ENCODE peak calls at places on chromosomes 1 and 21, in five cellular contexts. One of them, this sample, is unnamed.

GRCh38 chr21:38351961-38352521 is 95.2 kb downstream of the KCNJ15 start:
- DNase-seq in IMR-90: peak; percentile 90
- DNase-seq in mesenchymal stem cell: peak; percentile 79
- DNase-seq in mesendoderm: peak; percentile 86
- DNase-seq in H9: no peak
- DNase-seq in this sample: no peak

GRCh38 chr1:29332204-29332603 is 95.9 kb downstream of the PTPRU start:
- DNase-seq in mesendoderm: peak; percentile 84
- DNase-seq in IMR-90: peak; percentile 21
- DNase-seq in H9: peak; percentile 76
- DNase-seq in mesenchymal stem cell: peak; percentile 22
- DNase-seq in this sample: peak; percentile 23

GRCh38 chr1:4585705-4586104 is 68.7 kb upstream of the AJAP1 start:
- DNase-seq in IMR-90: no peak
- DNase-seq in H9: no peak
- DNase-seq in mesendoderm: no peak
- DNase-seq in mesenchymal stem cell: no peak
- DNase-seq in this sample: no peak

GRCh38 chr1:115116511-115116910 is 27.2 kb upstream of the TSPAN2 start:
- DNase-seq in mesendoderm: no peak
- DNase-seq in mesenchymal stem cell: no peak
- DNase-seq in H9: no peak
- DNase-seq in IMR-90: no peak
- DNase-seq in this sample: no peak

GRCh38 chr1:99621340-99621901 is 24.5 kb upstream of the PALMD start:
- DNase-seq in IMR-90: peak; percentile 39
- DNase-seq in mesendoderm: no peak
- DNase-seq in mesenchymal stem cell: no peak
- DNase-seq in H9: no peak
- DNase-seq in this sample: no peak

GRCh38 chr1:17232759-17233661 is 15.9 kb upstream of the PADI3 start:
- DNase-seq in mesendoderm: no peak
- DNase-seq in H9: no peak
- DNase-seq in IMR-90: peak; percentile 91
- DNase-seq in mesenchymal stem cell: peak; percentile 88
- DNase-seq in this sample: no peak

GRCh38 chr1:67019600-67020136 is 34.3 kb downstream of the SLC35D1 start:
- DNase-seq in IMR-90: peak; percentile 81
- DNase-seq in mesenchymal stem cell: peak; percentile 54
- DNase-seq in mesendoderm: peak; percentile 80
- DNase-seq in H9: peak; percentile 43
- DNase-seq in this sample: no peak

GRCh38 chr1:21238141-21238800 is 52.0 kb downstream of the ECE1 start:
- DNase-seq in mesendoderm: peak; percentile 44
- DNase-seq in H9: no peak
- DNase-seq in mesenchymal stem cell: peak; percentile 30
- DNase-seq in IMR-90: peak; percentile 84
- DNase-seq in this sample: no peak

GRCh38 chr1:77900687-77901293 is 12.4 kb downstream of the NEXN start:
- DNase-seq in mesendoderm: peak; percentile 77
- DNase-seq in H9: peak; percentile 47
- DNase-seq in mesenchymal stem cell: peak; percentile 62
- DNase-seq in IMR-90: peak; percentile 63
- DNase-seq in this sample: peak; percentile 14

GRCh38 chr1:192826791-192827477 is 18.1 kb downstream of the RGS2 start:
- DNase-seq in H9: no peak
- DNase-seq in mesenchymal stem cell: peak; percentile 27
- DNase-seq in mesendoderm: peak; percentile 51
- DNase-seq in IMR-90: no peak
- DNase-seq in this sample: no peak

GRCh38 chr1:230268371-230269170 is 157.6 kb downstream of the PGBD5 start:
- DNase-seq in mesendoderm: peak; percentile 84
- DNase-seq in mesenchymal stem cell: peak; percentile 86
- DNase-seq in IMR-90: peak; percentile 75
- DNase-seq in H9: peak; percentile 67
- DNase-seq in this sample: peak; percentile 46

GRCh38 chr21:32203877-32204480 is 74.9 kb downstream of the MIS18A start:
- DNase-seq in IMR-90: no peak
- DNase-seq in mesenchymal stem cell: no peak
- DNase-seq in H9: no peak
- DNase-seq in mesendoderm: no peak
- DNase-seq in this sample: no peak

GRCh38 chr1:48488721-48489120 is 16.7 kb upstream of the SPATA6 start:
- DNase-seq in IMR-90: no peak
- DNase-seq in H9: no peak
- DNase-seq in mesenchymal stem cell: peak; percentile 2
- DNase-seq in mesendoderm: no peak
- DNase-seq in this sample: no peak

GRCh38 chr1:217525773-217526490 is 105.0 kb downstream of the GPATCH2 start:
- DNase-seq in mesenchymal stem cell: no peak
- DNase-seq in mesendoderm: no peak
- DNase-seq in H9: no peak
- DNase-seq in IMR-90: peak; percentile 34
- DNase-seq in this sample: no peak

GRCh38 chr1:37932759-37933158 is 14.1 kb downstream of the INPP5B start:
- DNase-seq in mesenchymal stem cell: peak; percentile 80
- DNase-seq in H9: no peak
- DNase-seq in IMR-90: peak; percentile 89
- DNase-seq in mesendoderm: no peak
- DNase-seq in this sample: no peak

GRCh38 chr1:216456682-216457081 is 33.4 kb upstream of the USH2A start:
- DNase-seq in mesenchymal stem cell: peak; percentile 75
- DNase-seq in mesendoderm: peak; percentile 70
- DNase-seq in IMR-90: peak; percentile 87
- DNase-seq in H9: no peak
- DNase-seq in this sample: no peak

GRCh38 chr1:204578867-204579664 is 62.9 kb downstream of the MDM4 start:
- DNase-seq in H9: no peak
- DNase-seq in mesenchymal stem cell: peak; percentile 18
- DNase-seq in IMR-90: no peak
- DNase-seq in mesendoderm: no peak
- DNase-seq in this sample: no peak

DNA sequence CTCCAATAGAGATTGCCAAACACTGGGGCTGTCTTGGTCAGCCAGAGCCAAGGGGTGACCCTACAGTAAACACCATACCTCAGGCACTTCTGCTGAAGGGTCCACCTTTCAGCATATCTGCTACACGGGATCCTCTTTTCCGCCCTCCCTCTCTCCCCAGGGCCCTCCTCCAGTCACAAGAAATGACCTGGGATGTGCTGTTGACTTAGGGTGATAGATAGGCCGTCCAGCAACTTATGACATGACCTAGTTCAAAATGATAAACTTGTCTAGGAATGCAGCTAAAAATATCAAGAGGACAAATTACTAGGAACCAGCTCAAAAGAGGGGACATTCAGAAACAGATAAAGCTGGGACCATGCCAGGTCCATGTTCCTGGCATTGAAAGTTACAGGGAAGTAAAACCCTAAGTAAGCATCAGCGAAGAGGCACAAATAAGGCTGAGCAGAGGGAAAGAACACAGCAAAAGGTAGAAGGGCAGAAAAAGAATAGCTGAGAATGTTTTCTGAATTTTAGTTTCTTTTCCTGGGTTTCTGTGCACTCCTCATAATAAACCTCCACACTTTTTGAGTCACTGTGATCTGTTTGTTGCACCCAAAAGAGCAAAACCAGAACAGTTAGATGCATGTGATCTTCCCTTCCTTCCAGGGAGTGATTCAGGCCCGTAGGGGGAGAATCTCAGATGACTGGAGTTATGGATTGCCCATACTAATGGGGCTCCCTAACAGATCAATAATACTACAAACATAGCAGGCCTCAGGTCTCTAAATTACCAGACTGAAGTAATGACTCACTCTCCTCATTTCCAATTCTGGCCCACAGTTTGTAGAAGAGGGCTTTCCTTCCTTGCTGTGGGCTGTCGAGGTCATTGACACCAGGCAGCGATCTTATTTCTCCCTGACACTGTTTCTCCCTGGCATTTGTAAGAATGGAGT is 48.9 kb upstream of the F3 start:
- DNase-seq in mesenchymal stem cell: peak; percentile 71
- DNase-seq in H9: no peak
- DNase-seq in IMR-90: peak; percentile 43
- DNase-seq in mesendoderm: no peak
- DNase-seq in this sample: no peak
- H2BK120ac ChIP-seq in mesenchymal stem cell: no peak overlapping the region
- H2BK120ac ChIP-seq in H9: no peak overlapping the region
- H2BK120ac ChIP-seq in IMR-90: peak overlapping the region; percentile 48
- H2BK120ac ChIP-seq in mesendoderm: no peak overlapping the region
- H2BK120ac ChIP-seq in this sample: no peak overlapping the region

DNA sequence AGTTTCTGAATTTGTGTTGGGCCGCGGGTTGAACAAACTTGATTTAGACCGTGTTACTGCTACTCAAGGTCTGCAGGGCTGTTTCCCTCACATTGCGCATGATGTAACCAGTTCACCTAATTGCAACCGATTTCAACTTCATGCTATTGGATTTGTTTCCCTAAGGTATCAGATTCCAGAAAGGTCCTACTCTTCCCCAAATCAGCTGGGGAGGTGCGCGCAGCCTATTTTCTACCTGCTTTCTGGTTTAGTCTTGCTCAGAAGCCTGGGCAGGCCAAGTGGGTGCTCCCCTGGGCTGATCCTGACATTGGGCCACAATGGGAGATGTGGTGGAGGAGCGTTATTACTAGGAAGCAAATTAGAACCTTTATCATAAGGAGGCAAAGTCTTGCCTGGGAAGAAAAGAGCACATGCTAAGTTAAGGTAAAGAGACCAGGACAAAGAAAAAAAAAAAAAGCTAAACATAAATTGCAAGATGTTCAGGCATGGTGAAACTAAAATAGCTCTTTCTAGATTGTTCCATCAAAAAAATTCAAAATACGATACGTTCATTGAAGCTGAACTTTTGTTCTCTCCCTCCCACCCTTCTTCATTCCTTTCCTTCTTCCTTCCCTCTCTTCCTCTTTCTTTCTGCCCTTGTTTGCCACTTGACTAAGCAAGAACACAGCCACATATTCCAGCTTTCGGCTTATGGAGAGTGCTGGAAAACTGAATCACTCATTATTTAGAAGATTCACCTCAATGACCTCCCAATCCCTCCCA is 28.8 kb upstream of the TARBP1 start:
- DNase-seq in H9: no peak
- DNase-seq in mesendoderm: peak; percentile 37
- DNase-seq in IMR-90: no peak
- DNase-seq in mesenchymal stem cell: no peak
- DNase-seq in this sample: no peak
- H2BK120ac ChIP-seq in H9: no peak overlapping the region
- H2BK120ac ChIP-seq in mesendoderm: no peak overlapping the region
- H2BK120ac ChIP-seq in IMR-90: peak overlapping the region; percentile 61
- H2BK120ac ChIP-seq in mesenchymal stem cell: no peak overlapping the region
- H2BK120ac ChIP-seq in this sample: no peak overlapping the region

GRCh38 chr1:228811655-228812315 is 76.5 kb downstream of the RHOU start:
- DNase-seq in IMR-90: no peak
- DNase-seq in mesendoderm: no peak
- DNase-seq in H9: no peak
- DNase-seq in mesenchymal stem cell: no peak
- DNase-seq in this sample: no peak

GRCh38 chr1:228807904-228808487 is 72.7 kb downstream of the RHOU start:
- DNase-seq in mesenchymal stem cell: no peak
- DNase-seq in IMR-90: no peak
- DNase-seq in H9: no peak
- DNase-seq in mesendoderm: no peak
- DNase-seq in this sample: no peak

GRCh38 chr1:228810855-228811654 is 75.8 kb downstream of the RHOU start:
- DNase-seq in mesenchymal stem cell: no peak
- DNase-seq in IMR-90: no peak
- DNase-seq in mesendoderm: peak; percentile 23
- DNase-seq in H9: no peak
- DNase-seq in this sample: no peak

GRCh38 chr1:228810385-228810784 is 75.1 kb downstream of the RHOU start:
- DNase-seq in mesendoderm: no peak
- DNase-seq in mesenchymal stem cell: no peak
- DNase-seq in H9: no peak
- DNase-seq in IMR-90: no peak
- DNase-seq in this sample: no peak

GRCh38 chr1:228809621-228810313 is 74.5 kb downstream of the RHOU start:
- DNase-seq in mesendoderm: peak; percentile 98
- DNase-seq in mesenchymal stem cell: no peak
- DNase-seq in H9: peak; percentile 55
- DNase-seq in IMR-90: no peak
- DNase-seq in this sample: no peak
- H2BK120ac ChIP-seq in mesendoderm: no peak overlapping the region
- H2BK120ac ChIP-seq in mesenchymal stem cell: no peak overlapping the region
- H2BK120ac ChIP-seq in H9: no peak overlapping the region
- H2BK120ac ChIP-seq in IMR-90: no peak overlapping the region
- H2BK120ac ChIP-seq in this sample: no peak overlapping the region

GRCh38 chr1:229244091-229244490 is 26.8 kb upstream of the RAB4A start:
- DNase-seq in mesenchymal stem cell: no peak
- DNase-seq in mesendoderm: no peak
- DNase-seq in IMR-90: no peak
- DNase-seq in H9: no peak
- DNase-seq in this sample: no peak

GRCh38 chr1:229238674-229239415 is 32.1 kb upstream of the RAB4A start:
- DNase-seq in mesendoderm: no peak
- DNase-seq in H9: no peak
- DNase-seq in mesenchymal stem cell: no peak
- DNase-seq in IMR-90: no peak
- DNase-seq in this sample: no peak

GRCh38 chr1:229240532-229240931 is 30.4 kb upstream of the RAB4A start:
- DNase-seq in IMR-90: no peak
- DNase-seq in H9: no peak
- DNase-seq in mesenchymal stem cell: no peak
- DNase-seq in mesendoderm: no peak
- DNase-seq in this sample: no peak

GRCh38 chr1:229243638-229244037 is 27.3 kb upstream of the RAB4A start:
- DNase-seq in IMR-90: no peak
- DNase-seq in H9: no peak
- DNase-seq in mesenchymal stem cell: no peak
- DNase-seq in mesendoderm: no peak
- DNase-seq in this sample: no peak

DNA sequence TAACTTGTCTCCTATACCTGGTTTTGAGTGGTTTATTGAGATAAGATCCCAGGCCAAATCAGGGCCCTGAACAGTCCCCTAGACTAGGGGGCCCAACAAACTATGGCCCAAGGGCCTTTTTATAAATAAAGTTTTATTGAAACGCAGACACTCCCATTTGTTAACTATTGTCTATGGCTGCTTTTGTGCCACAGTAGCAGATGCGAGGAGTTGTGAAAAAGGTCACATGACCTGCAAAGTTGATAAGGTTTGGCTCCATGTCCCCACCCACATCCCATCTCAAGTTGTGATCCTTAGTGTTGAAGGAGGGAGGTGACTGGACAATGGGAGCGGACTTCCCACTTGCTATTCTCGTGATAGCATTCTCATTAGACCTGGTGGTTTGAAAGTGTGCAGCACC is 29.5 kb upstream of the RAB4A start:
- DNase-seq in IMR-90: no peak
- DNase-seq in mesenchymal stem cell: no peak
- DNase-seq in mesendoderm: no peak
- DNase-seq in H9: no peak
- DNase-seq in this sample: no peak
- H2BK120ac ChIP-seq in IMR-90: no peak overlapping the region
- H2BK120ac ChIP-seq in mesenchymal stem cell: no peak overlapping the region
- H2BK120ac ChIP-seq in mesendoderm: no peak overlapping the region
- H2BK120ac ChIP-seq in H9: no peak overlapping the region
- H2BK120ac ChIP-seq in this sample: no peak overlapping the region

This sample was measured in neuronal stem cell.